ENCODE peak calls at places on chromosomes 6 and 20, in ten cellular contexts. F, H, V, L, P, K, G, X, A and C are unnamed samples.

GRCh38 chr20:17845701-17846475 is 122.7 kb downstream of the SNX5 start:
- DNase-seq in F (peak), H (no peak), V (peak), L (no peak), P (no peak), K (no peak), G (no peak), X (no peak), A (no peak), C (no peak)

GRCh38 chr6:138250513-138251247 is 32.4 kb upstream of the PBOV1 start:
- DNase-seq in F (no peak), H (no peak), V (no peak), L (peak), P (no peak), K (no peak), G (no peak), X (no peak), A (no peak), C (no peak)

GRCh38 chr20:33670715-33671499 is 3.3 kb downstream of the NECAB3 start:
- DNase-seq in F (no peak), H (no peak), V (no peak), L (no peak), P (no peak), K (no peak), G (peak), X (no peak), A (no peak), C (no peak)

GRCh38 chr20:40778894-40779496 is 90.0 kb upstream of the MAFB start:
- DNase-seq in F (no peak), H (no peak), V (no peak), L (no peak), P (no peak), K (no peak), G (no peak), X (no peak), A (no peak), C (no peak)

GRCh38 chr6:41073968-41074691 is 1.4 kb downstream of the NFYA start:
- DNase-seq in F (no peak), H (no peak), V (peak), L (no peak), P (no peak), K (no peak), G (no peak), X (peak), A (no peak), C (peak)

GRCh38 chr6:28775052-28775376 is 148.8 kb downstream of the TRIM27 start:
- DNase-seq in F (no peak), H (no peak), V (no peak), L (no peak), P (no peak), K (no peak), G (no peak), X (no peak), A (no peak), C (no peak)

GRCh38 chr6:1609662-1610496 is at the start of gene FOXC1:
- DNase-seq in F (peak), H (no peak), V (peak), L (peak), P (peak), K (no peak), G (peak), X (peak), A (peak), C (peak)

GRCh38 chr6:46390153-46390876 is 100.9 kb downstream of the RCAN2 start:
- DNase-seq in F (no peak), H (no peak), V (no peak), L (no peak), P (no peak), K (no peak), G (no peak), X (no peak), A (no peak), C (no peak)

GRCh38 chr20:42218566-42218965 is 600.4 kb upstream of the CHD6 start:
- DNase-seq in F (no peak), H (no peak), V (no peak), L (no peak), P (no peak), K (no peak), G (no peak), X (no peak), A (no peak), C (no peak)

GRCh38 chr20:44901972-44902371 is 7.9 kb upstream of the PABPC1L start:
- DNase-seq in F (no peak), H (no peak), V (no peak), L (peak), P (no peak), K (no peak), G (no peak), X (no peak), A (no peak), C (no peak)

GRCh38 chr6:165925474-165926156 is 242.0 kb downstream of the TBXT start:
- DNase-seq in F (no peak), H (no peak), V (no peak), L (no peak), P (no peak), K (no peak), G (no peak), X (no peak), A (no peak), C (no peak)

GRCh38 chr20:51417745-51418529 is 124.6 kb downstream of the NFATC2 start:
- DNase-seq in F (no peak), H (no peak), V (no peak), L (no peak), P (no peak), K (no peak), G (no peak), X (no peak), A (no peak), C (no peak)

GRCh38 chr20:7930386-7930785 is 9.9 kb downstream of the HAO1 start:
- DNase-seq in F (no peak), H (no peak), V (no peak), L (no peak), P (no peak), K (no peak), G (no peak), X (no peak), A (no peak), C (no peak)